ENCODE peak calls at places on chromosome 22, in five cellular contexts. One of them, this sample, is unnamed.
A peak's percentile ranks its signal among the peaks of the same experiment; 100 is the strongest.

GRCh38 chr22:29382575-29383328 is 5.6 kb downstream of the AP1B1 start:
- DNase-seq in H9: no peak
- DNase-seq in GM23338: no peak
- DNase-seq in upper lobe of left lung: no peak
- DNase-seq in heart left ventricle: no peak
- DNase-seq in this sample: no peak

GRCh38 chr22:50205781-50206569 is 5.2 kb downstream of the SELENOO start:
- DNase-seq in H9: no peak
- DNase-seq in GM23338: no peak
- DNase-seq in upper lobe of left lung: no peak
- DNase-seq in heart left ventricle: no peak
- DNase-seq in this sample: no peak

GRCh38 chr22:44045171-44045570 is 21.1 kb downstream of the PARVB start:
- DNase-seq in H9: no peak
- DNase-seq in GM23338: no peak
- DNase-seq in upper lobe of left lung: no peak
- DNase-seq in heart left ventricle: no peak
- DNase-seq in this sample: no peak

GRCh38 chr22:43113516-43114251 is 3.1 kb downstream of the BIK start:
- DNase-seq in H9: no peak
- DNase-seq in GM23338: no peak
- DNase-seq in upper lobe of left lung: no peak
- DNase-seq in heart left ventricle: no peak
- DNase-seq in this sample: no peak

GRCh38 chr22:20011993-20012740 is 4.5 kb downstream of the ARVCF start:
- DNase-seq in H9: no peak
- DNase-seq in GM23338: no peak
- DNase-seq in upper lobe of left lung: no peak
- DNase-seq in heart left ventricle: peak; percentile 44
- DNase-seq in this sample: no peak

GRCh38 chr22:21945453-21946261 is 7.0 kb downstream of the PPM1F start:
- DNase-seq in H9: no peak
- DNase-seq in GM23338: no peak
- DNase-seq in upper lobe of left lung: no peak
- DNase-seq in heart left ventricle: no peak
- DNase-seq in this sample: no peak

GRCh38 chr22:36348760-36349159 is 39.0 kb downstream of the MYH9 start:
- DNase-seq in H9: no peak
- DNase-seq in GM23338: no peak
- DNase-seq in upper lobe of left lung: no peak
- DNase-seq in heart left ventricle: no peak
- DNase-seq in this sample: no peak

GRCh38 chr22:23353004-23353403 is 172.7 kb downstream of the BCR start:
- DNase-seq in H9: no peak
- DNase-seq in GM23338: no peak
- DNase-seq in upper lobe of left lung: no peak
- DNase-seq in heart left ventricle: no peak
- DNase-seq in this sample: no peak

GRCh38 chr22:36536717-36537116 is 7.8 kb upstream of the EIF3D start:
- DNase-seq in H9: peak; percentile 41
- DNase-seq in GM23338: peak; percentile 29
- DNase-seq in upper lobe of left lung: no peak
- DNase-seq in heart left ventricle: no peak
- DNase-seq in this sample: no peak

GRCh38 chr22:31240011-31240410 is 27.9 kb downstream of the LIMK2 start:
- DNase-seq in H9: no peak
- DNase-seq in GM23338: no peak
- DNase-seq in upper lobe of left lung: no peak
- DNase-seq in heart left ventricle: no peak
- DNase-seq in this sample: no peak

GRCh38 chr22:33579448-33580093 is 340.7 kb downstream of the LARGE1 start:
- DNase-seq in H9: peak; percentile 82
- DNase-seq in GM23338: peak; percentile 91
- DNase-seq in upper lobe of left lung: peak; percentile 27
- DNase-seq in heart left ventricle: no peak
- DNase-seq in this sample: peak; percentile 77

GRCh38 chr22:27433585-27434190 is 367.9 kb downstream of the MN1 start:
- DNase-seq in H9: no peak
- DNase-seq in GM23338: no peak
- DNase-seq in upper lobe of left lung: no peak
- DNase-seq in heart left ventricle: no peak
- DNase-seq in this sample: no peak

GRCh38 chr22:30887418-30887817 is 81.2 kb downstream of the MORC2 start:
- DNase-seq in H9: peak; percentile 22
- DNase-seq in GM23338: no peak
- DNase-seq in upper lobe of left lung: no peak
- DNase-seq in heart left ventricle: no peak
- DNase-seq in this sample: no peak

GRCh38 chr22:39994046-39994565 is 648 bp upstream of the FAM83F start:
- DNase-seq in H9: no peak
- DNase-seq in GM23338: no peak
- DNase-seq in upper lobe of left lung: no peak
- DNase-seq in heart left ventricle: no peak
- DNase-seq in this sample: no peak

GRCh38 chr22:19942886-19943664 is 1.5 kb upstream of the TXNRD2 start:
- DNase-seq in H9: peak; percentile 26
- DNase-seq in GM23338: no peak
- DNase-seq in upper lobe of left lung: peak; percentile 40
- DNase-seq in heart left ventricle: no peak
- DNase-seq in this sample: no peak

GRCh38 chr22:50610581-50610980 is 10.0 kb downstream of the MAPK8IP2 start:
- DNase-seq in H9: no peak
- DNase-seq in GM23338: no peak
- DNase-seq in upper lobe of left lung: peak; percentile 12
- DNase-seq in heart left ventricle: no peak
- DNase-seq in this sample: no peak

DNA sequence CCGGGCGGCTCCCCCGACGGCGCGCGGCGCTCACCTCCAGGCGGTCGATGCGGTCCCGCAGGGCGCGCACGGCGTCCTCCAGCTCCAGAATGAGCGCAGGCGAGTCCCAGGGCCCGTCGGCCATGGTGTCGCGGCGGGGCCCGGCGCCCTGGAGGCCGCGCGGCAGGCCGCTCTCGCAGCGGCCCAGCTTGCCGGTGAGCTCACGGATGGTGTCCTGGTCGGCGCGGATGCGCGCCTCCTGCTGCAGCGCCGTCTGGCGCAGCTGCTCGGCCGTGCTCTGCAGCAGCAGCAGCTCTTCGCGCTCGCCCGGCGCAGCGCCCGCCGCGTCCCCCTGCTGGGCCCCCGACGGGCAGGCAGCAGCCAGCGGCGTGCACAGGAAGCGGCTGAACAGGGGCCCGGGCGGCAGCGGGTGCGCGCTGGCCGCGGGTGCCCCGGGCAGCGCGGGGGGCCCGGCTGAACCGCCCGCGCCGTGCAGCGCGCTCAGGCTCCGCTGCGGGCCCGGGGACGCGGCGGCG is 570 bp downstream of the NPTXR start:
- DNase-seq in H9: peak; percentile 52
- DNase-seq in GM23338: peak; percentile 73
- DNase-seq in upper lobe of left lung: no peak
- DNase-seq in heart left ventricle: peak; percentile 77
- DNase-seq in this sample: peak; percentile 53
- TF ChIP-seq CTCF in H9: peak; percentile 37
- TF ChIP-seq CTCF in GM23338: no peak
- TF ChIP-seq CTCF in upper lobe of left lung: peak; percentile 38
- TF ChIP-seq CTCF in heart left ventricle: peak; percentile 28
- TF ChIP-seq CTCF in this sample: peak; percentile 39

DNA sequence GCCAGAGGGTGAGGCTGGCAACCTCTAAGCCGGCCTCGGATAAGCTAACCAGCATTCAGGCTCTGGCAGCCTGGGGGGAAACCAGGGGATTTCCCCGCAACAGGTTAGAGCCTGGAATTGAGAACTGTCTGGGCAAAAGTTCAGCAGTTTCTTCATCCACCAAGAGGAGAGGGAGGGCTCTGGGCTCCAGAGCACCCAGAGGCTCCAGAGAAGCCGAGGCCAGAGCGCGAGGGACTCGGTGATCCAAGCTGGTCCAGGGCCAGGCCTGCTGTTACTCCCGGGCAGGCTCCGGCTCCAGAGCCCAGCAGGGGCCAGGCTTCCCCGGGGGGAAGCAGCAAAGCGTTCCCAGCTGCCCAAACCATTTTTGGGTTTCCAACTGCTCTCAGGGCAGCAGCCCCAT is 13.3 kb upstream of the SH3BP1 start:
- DNase-seq in H9: no peak
- DNase-seq in GM23338: no peak
- DNase-seq in upper lobe of left lung: peak; percentile 82
- DNase-seq in heart left ventricle: peak; percentile 82
- DNase-seq in this sample: no peak
- TF ChIP-seq CTCF in H9: no peak
- TF ChIP-seq CTCF in GM23338: no peak
- TF ChIP-seq CTCF in upper lobe of left lung: no peak
- TF ChIP-seq CTCF in heart left ventricle: no peak
- TF ChIP-seq CTCF in this sample: no peak

GRCh38 chr22:42074153-42074750 is at the start of gene PHETA2:
- DNase-seq in H9: peak; percentile 48
- DNase-seq in GM23338: peak; percentile 68
- DNase-seq in upper lobe of left lung: peak; percentile 58
- DNase-seq in heart left ventricle: peak; percentile 82
- DNase-seq in this sample: no peak
- TF ChIP-seq CTCF in H9: peak; percentile 54
- TF ChIP-seq CTCF in GM23338: no peak
- TF ChIP-seq CTCF in upper lobe of left lung: peak; percentile 69
- TF ChIP-seq CTCF in heart left ventricle: peak; percentile 33
- TF ChIP-seq CTCF in this sample: peak; percentile 57

DNA sequence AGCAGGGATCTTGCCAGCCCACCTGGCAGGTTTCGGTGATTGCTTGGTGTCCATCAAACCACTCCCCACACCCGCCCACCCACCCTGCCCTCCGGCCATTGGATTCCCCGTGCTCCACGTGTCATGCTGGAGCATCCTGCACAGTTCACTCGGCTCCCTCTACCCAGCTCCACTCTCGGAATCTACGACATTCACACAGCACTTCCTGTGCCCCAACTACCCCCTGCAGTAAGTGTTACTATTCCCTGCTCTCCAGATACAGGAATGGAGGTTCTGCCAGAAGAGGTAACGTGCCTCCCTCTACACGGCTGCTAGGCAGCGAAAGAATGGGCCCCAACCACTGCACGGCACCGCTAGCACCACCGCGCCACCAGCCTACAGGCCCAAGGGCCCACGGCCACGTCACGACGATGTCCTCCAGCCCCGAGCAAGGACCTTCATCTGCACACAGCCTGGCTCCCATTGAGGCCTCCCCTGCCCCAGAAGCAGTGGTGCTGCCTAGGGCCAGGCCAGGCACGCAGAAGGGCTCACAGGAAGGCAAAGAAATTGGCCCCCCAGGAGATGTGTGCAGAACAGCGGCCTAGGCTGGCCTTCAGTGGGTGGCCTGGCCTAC is 27.6 kb downstream of the WNT7B start:
- DNase-seq in H9: no peak
- DNase-seq in GM23338: no peak
- DNase-seq in upper lobe of left lung: no peak
- DNase-seq in heart left ventricle: no peak
- DNase-seq in this sample: no peak
- TF ChIP-seq CTCF in H9: no peak
- TF ChIP-seq CTCF in GM23338: no peak
- TF ChIP-seq CTCF in upper lobe of left lung: no peak
- TF ChIP-seq CTCF in heart left ventricle: no peak
- TF ChIP-seq CTCF in this sample: no peak